ENCODE peak calls at places on chromosomes 7 and 10, in ten cellular contexts. B is astrocyte of the spinal cord; P is natural killer cell; D is effector memory CD8-positive, alpha-beta T cell; V is caudate nucleus; K is bronchial epithelial cell; W is GOT3; G is head of caudate nucleus; S is foreskin fibroblast; L is testis. F is an unnamed sample.

GRCh38 chr7:155222578-155222977 is 75.1 kb upstream of the INSIG1 start:
- DNase-seq in B (no peak), P (no peak), D (no peak), V (no peak), K (no peak), W (no peak), G (no peak), S (no peak), L (no peak), F (no peak)

GRCh38 chr10:97788552-97789442 is 17.0 kb upstream of the SFRP5 start:
- DNase-seq in B (no peak), P (no peak), D (no peak), V (no peak), K (no peak), W (no peak), G (no peak), S (no peak), L (peak; percentile 40), F (no peak)

GRCh38 chr7:33905389-33906032 is at the start of gene BMPER:
- DNase-seq in B (no peak), P (no peak), D (no peak), V (peak; percentile 41), K (peak; percentile 13), W (no peak), G (peak; percentile 61), S (peak; percentile 66), L (peak; percentile 38), F (peak; percentile 13)

GRCh38 chr7:43044521-43044920 is 67.9 kb upstream of the HECW1 start:
- DNase-seq in B (peak; percentile 18), P (no peak), D (no peak), V (no peak), K (no peak), W (no peak), G (no peak), S (peak; percentile 18), L (no peak), F (no peak)

GRCh38 chr10:43238462-43238861 is 28.4 kb downstream of the RASGEF1A start:
- DNase-seq in B (no peak), P (no peak), D (no peak), V (no peak), K (no peak), W (no peak), G (peak; percentile 2), S (no peak), L (no peak), F (no peak)

GRCh38 chr7:12434012-12434642 is 30.5 kb upstream of the VWDE start:
- DNase-seq in B (no peak), P (no peak), D (no peak), V (no peak), K (no peak), W (no peak), G (no peak), S (peak; percentile 33), L (no peak), F (no peak)

GRCh38 chr10:34721201-34721840 is 93.8 kb downstream of the PARD3 start:
- DNase-seq in B (peak; percentile 85), P (no peak), D (no peak), V (no peak), K (peak; percentile 79), W (no peak), G (no peak), S (peak; percentile 66), L (no peak), F (no peak)

GRCh38 chr10:97154789-97155188 is 31.0 kb downstream of the SLIT1 start:
- DNase-seq in B (no peak), P (no peak), D (no peak), V (no peak), K (no peak), W (no peak), G (no peak), S (no peak), L (no peak), F (no peak)

GRCh38 chr7:158740657-158741293 is 36.2 kb upstream of the NCAPG2 start:
- DNase-seq in B (peak; percentile 98), P (no peak), D (no peak), V (no peak), K (peak; percentile 85), W (no peak), G (no peak), S (peak; percentile 58), L (no peak), F (no peak)

GRCh38 chr7:140898794-140899548 is 25.8 kb downstream of the BRAF start:
- DNase-seq in B (no peak), P (no peak), D (no peak), V (no peak), K (peak; percentile 85), W (no peak), G (no peak), S (no peak), L (no peak), F (no peak)

GRCh38 chr10:104480797-104481196 is 127.2 kb downstream of the CFAP58 start:
- DNase-seq in B (no peak), P (no peak), D (no peak), V (no peak), K (no peak), W (no peak), G (no peak), S (no peak), L (no peak), F (no peak)

GRCh38 chr10:130801784-130802183 is 509.7 kb downstream of the TCERG1L start:
- DNase-seq in B (no peak), P (no peak), D (no peak), V (no peak), K (no peak), W (no peak), G (no peak), S (no peak), L (no peak), F (no peak)

GRCh38 chr10:117320050-117320665 is 55.1 kb downstream of the PDZD8 start:
- DNase-seq in B (peak; percentile 42), P (no peak), D (no peak), V (no peak), K (peak; percentile 28), W (no peak), G (no peak), S (peak; percentile 38), L (peak; percentile 20), F (peak; percentile 3)

F was measured in GM12891.